ENCODE peak calls at places on chromosomes 6 and 20, in ten cellular contexts. X, U, S, B, A, E, L, M, Q and H are unnamed samples.

GRCh38 chr6:74650668-74651067 is 555.2 kb downstream of the COL12A1 start:
- DNase-seq in X (no peak), U (no peak), S (no peak), B (no peak), A (no peak), E (no peak), L (no peak), M (no peak), Q (no peak), H (no peak)

GRCh38 chr6:163147988-163148387 is 266.5 kb upstream of the QKI start:
- DNase-seq in X (no peak), U (no peak), S (no peak), B (no peak), A (no peak), E (peak), L (no peak), M (no peak), Q (no peak), H (no peak)

GRCh38 chr6:90079555-90080490 is 185.6 kb downstream of the GJA10 start:
- DNase-seq in X (no peak), U (no peak), S (no peak), B (no peak), A (no peak), E (no peak), L (no peak), M (no peak), Q (no peak), H (no peak)

GRCh38 chr20:19981091-19981490 is 36.1 kb upstream of the NAA20 start:
- DNase-seq in X (no peak), U (no peak), S (no peak), B (no peak), A (peak), E (no peak), L (no peak), M (no peak), Q (peak), H (peak)

GRCh38 chr6:41645007-41645618 is 6.8 kb downstream of the MDFI start:
- DNase-seq in X (no peak), U (peak), S (no peak), B (no peak), A (no peak), E (no peak), L (no peak), M (no peak), Q (no peak), H (no peak)

GRCh38 chr6:88538130-88538706 is 372.1 kb upstream of the CNR1 start:
- DNase-seq in X (no peak), U (peak), S (no peak), B (no peak), A (peak), E (peak), L (no peak), M (peak), Q (no peak), H (peak)

GRCh38 chr6:106138151-106138550 is 52.0 kb downstream of the PRDM1 start:
- DNase-seq in X (no peak), U (no peak), S (no peak), B (no peak), A (no peak), E (no peak), L (no peak), M (no peak), Q (no peak), H (no peak)

GRCh38 chr6:67863346-67863745 is 771.7 kb upstream of the ADGRB3 start:
- DNase-seq in X (no peak), U (no peak), S (no peak), B (no peak), A (no peak), E (no peak), L (no peak), M (no peak), Q (no peak), H (no peak)

GRCh38 chr20:44541957-44542356 is 20.1 kb upstream of the SERINC3 start:
- DNase-seq in X (no peak), U (no peak), S (no peak), B (no peak), A (no peak), E (no peak), L (no peak), M (no peak), Q (no peak), H (no peak)

GRCh38 chr20:50561379-50562078 is 51.3 kb downstream of the PTPN1 start:
- DNase-seq in X (peak), U (no peak), S (peak), B (peak), A (peak), E (no peak), L (no peak), M (peak), Q (peak), H (peak)

GRCh38 chr6:29926081-29926794 is 16.1 kb upstream of the HLA-A start:
- DNase-seq in X (no peak), U (no peak), S (no peak), B (no peak), A (no peak), E (no peak), L (no peak), M (no peak), Q (peak), H (no peak)

GRCh38 chr6:133348846-133349245 is 107.7 kb downstream of the EYA4 start:
- DNase-seq in X (no peak), U (no peak), S (no peak), B (no peak), A (no peak), E (peak), L (no peak), M (no peak), Q (no peak), H (no peak)

GRCh38 chr6:125301435-125302391 is at the start of gene HDDC2:
- DNase-seq in X (peak), U (peak), S (peak), B (no peak), A (peak), E (peak), L (peak), M (peak), Q (peak), H (peak)

GRCh38 chr20:41692479-41693135 is 74.4 kb upstream of the CHD6 start:
- DNase-seq in X (no peak), U (peak), S (peak), B (no peak), A (peak), E (peak), L (peak), M (peak), Q (peak), H (peak)

GRCh38 chr6:135531954-135532490 is 34.5 kb upstream of the AHI1 start:
- DNase-seq in X (no peak), U (no peak), S (no peak), B (no peak), A (no peak), E (no peak), L (no peak), M (no peak), Q (no peak), H (no peak)

GRCh38 chr20:44959082-44959895 is 908 bp downstream of the TOMM34 start:
- DNase-seq in X (no peak), U (peak), S (peak), B (no peak), A (peak), E (peak), L (peak), M (no peak), Q (peak), H (peak)

GRCh38 chr20:47725248-47725973 is 59.9 kb downstream of the SULF2 start:
- DNase-seq in X (no peak), U (peak), S (peak), B (peak), A (peak), E (peak), L (peak), M (peak), Q (peak), H (peak)

GRCh38 chr20:24034820-24035219 is 46.2 kb upstream of the GGTLC1 start:
- DNase-seq in X (no peak), U (no peak), S (no peak), B (no peak), A (no peak), E (no peak), L (no peak), M (no peak), Q (peak), H (no peak)

GRCh38 chr6:37576336-37576737 is 76.6 kb upstream of the CCDC167 start:
- DNase-seq in X (peak), U (no peak), S (no peak), B (no peak), A (peak), E (no peak), L (no peak), M (no peak), Q (peak), H (peak)

GRCh38 chr20:661474-662288 is 8.7 kb upstream of the SRXN1 start:
- DNase-seq in X (no peak), U (peak), S (no peak), B (no peak), A (no peak), E (no peak), L (no peak), M (no peak), Q (no peak), H (no peak)

GRCh38 chr6:107357842-107358241 is 101.5 kb downstream of the PDSS2 start:
- DNase-seq in X (no peak), U (no peak), S (no peak), B (no peak), A (no peak), E (no peak), L (no peak), M (no peak), Q (no peak), H (no peak)

GRCh38 chr6:166461821-166462460 is 79.2 kb upstream of the MPC1 start:
- DNase-seq in X (no peak), U (no peak), S (no peak), B (no peak), A (no peak), E (peak), L (no peak), M (no peak), Q (no peak), H (no peak)

GRCh38 chr6:130765181-130765727 is 62.0 kb upstream of the SMLR1 start:
- DNase-seq in X (no peak), U (no peak), S (no peak), B (no peak), A (no peak), E (no peak), L (no peak), M (no peak), Q (no peak), H (no peak)

GRCh38 chr20:58071500-58071804 is 157.0 kb downstream of the ANKRD60 start:
- DNase-seq in X (no peak), U (no peak), S (no peak), B (no peak), A (no peak), E (no peak), L (no peak), M (no peak), Q (no peak), H (no peak)

GRCh38 chr6:168828800-168829199 is 387.8 kb downstream of the SMOC2 start:
- DNase-seq in X (no peak), U (no peak), S (no peak), B (no peak), A (no peak), E (no peak), L (no peak), M (no peak), Q (no peak), H (no peak)

GRCh38 chr6:162637317-162637716 is 90.2 kb downstream of the PRKN start:
- DNase-seq in X (no peak), U (no peak), S (no peak), B (no peak), A (no peak), E (no peak), L (no peak), M (no peak), Q (no peak), H (no peak)

GRCh38 chr6:91659881-91660280 is 1073.0 kb upstream of the MAP3K7 start:
- DNase-seq in X (no peak), U (no peak), S (no peak), B (no peak), A (no peak), E (no peak), L (no peak), M (no peak), Q (no peak), H (no peak)

GRCh38 chr6:74534485-74535211 is 671.2 kb downstream of the COL12A1 start:
- DNase-seq in X (no peak), U (no peak), S (peak), B (peak), A (peak), E (no peak), L (no peak), M (no peak), Q (peak), H (no peak)

GRCh38 chr6:150025201-150025917 is at the start of gene RAET1L:
- DNase-seq in X (peak), U (no peak), S (peak), B (no peak), A (no peak), E (no peak), L (no peak), M (no peak), Q (peak), H (no peak)

GRCh38 chr6:50829898-50830439 is 11.3 kb downstream of the TFAP2B start:
- DNase-seq in X (no peak), U (peak), S (peak), B (no peak), A (no peak), E (no peak), L (no peak), M (no peak), Q (no peak), H (no peak)

GRCh38 chr6:158653577-158654354 is 3.9 kb downstream of the SYTL3 start:
- DNase-seq in X (no peak), U (no peak), S (no peak), B (no peak), A (no peak), E (no peak), L (no peak), M (no peak), Q (no peak), H (no peak)

GRCh38 chr6:78867370-78868040 is at the start of gene IRAK1BP1:
- DNase-seq in X (peak), U (peak), S (peak), B (peak), A (peak), E (peak), L (peak), M (peak), Q (peak), H (peak)

GRCh38 chr6:137028912-137029311 is 15.9 kb downstream of the IL20RA start:
- DNase-seq in X (no peak), U (no peak), S (no peak), B (no peak), A (no peak), E (no peak), L (no peak), M (no peak), Q (no peak), H (no peak)

GRCh38 chr6:20564777-20565176 is 30.5 kb downstream of the CDKAL1 start:
- DNase-seq in X (no peak), U (no peak), S (no peak), B (no peak), A (no peak), E (peak), L (no peak), M (no peak), Q (no peak), H (peak)

GRCh38 chr6:52724041-52724405 is 39.3 kb downstream of the GSTA2 start:
- DNase-seq in X (no peak), U (no peak), S (no peak), B (peak), A (peak), E (no peak), L (no peak), M (no peak), Q (peak), H (no peak)